ENCODE peak calls at places on chromosome 14, in nine cellular contexts. One of them, this sample, is unnamed.

GRCh38 chr14:44935155-44935554 is 26.6 kb downstream of the KLHL28 start:
- DNase-seq in Peyer's patch: no peak
- DNase-seq in psoas muscle: no peak
- DNase-seq in endothelial cell: no peak
- DNase-seq in colonic mucosa: no peak
- DNase-seq in endodermal cell: no peak
- DNase-seq in hepatocyte: no peak
- DNase-seq in CD8-positive, alpha-beta T cell: no peak
- DNase-seq in esophagus squamous epithelium: no peak
- DNase-seq in this sample: no peak

GRCh38 chr14:59688224-59689170 is 111.9 kb upstream of the CCDC175 start:
- DNase-seq in psoas muscle: no peak
- DNase-seq in CD8-positive, alpha-beta T cell: peak
- DNase-seq in esophagus squamous epithelium: no peak
- DNase-seq in Peyer's patch: no peak
- DNase-seq in colonic mucosa: peak
- DNase-seq in endodermal cell: peak
- DNase-seq in hepatocyte: peak
- DNase-seq in endothelial cell: peak
- DNase-seq in this sample: no peak

GRCh38 chr14:51868405-51868804 is 8.0 kb downstream of the GNG2 start:
- DNase-seq in hepatocyte: no peak
- DNase-seq in colonic mucosa: no peak
- DNase-seq in Peyer's patch: no peak
- DNase-seq in endothelial cell: no peak
- DNase-seq in psoas muscle: no peak
- DNase-seq in CD8-positive, alpha-beta T cell: no peak
- DNase-seq in endodermal cell: no peak
- DNase-seq in esophagus squamous epithelium: no peak
- DNase-seq in this sample: no peak

GRCh38 chr14:74886001-74886400 is 4.3 kb downstream of the DLST start:
- DNase-seq in Peyer's patch: no peak
- DNase-seq in endodermal cell: peak
- DNase-seq in esophagus squamous epithelium: no peak
- DNase-seq in CD8-positive, alpha-beta T cell: no peak
- DNase-seq in psoas muscle: no peak
- DNase-seq in colonic mucosa: no peak
- DNase-seq in hepatocyte: no peak
- DNase-seq in endothelial cell: no peak
- DNase-seq in this sample: no peak

GRCh38 chr14:93619176-93619793 is 169.0 kb downstream of the PRIMA1 start:
- DNase-seq in CD8-positive, alpha-beta T cell: no peak
- DNase-seq in colonic mucosa: peak
- DNase-seq in hepatocyte: peak
- DNase-seq in Peyer's patch: peak
- DNase-seq in endodermal cell: peak
- DNase-seq in endothelial cell: peak
- DNase-seq in esophagus squamous epithelium: no peak
- DNase-seq in psoas muscle: no peak
- DNase-seq in this sample: no peak

GRCh38 chr14:21227981-21228380 is 41.3 kb downstream of the HNRNPC start:
- DNase-seq in endodermal cell: no peak
- DNase-seq in hepatocyte: no peak
- DNase-seq in esophagus squamous epithelium: no peak
- DNase-seq in colonic mucosa: no peak
- DNase-seq in Peyer's patch: no peak
- DNase-seq in CD8-positive, alpha-beta T cell: no peak
- DNase-seq in endothelial cell: no peak
- DNase-seq in psoas muscle: no peak
- DNase-seq in this sample: no peak

GRCh38 chr14:30129795-30130194 is 202.1 kb upstream of the PRKD1 start:
- DNase-seq in endodermal cell: peak
- DNase-seq in psoas muscle: no peak
- DNase-seq in hepatocyte: no peak
- DNase-seq in CD8-positive, alpha-beta T cell: no peak
- DNase-seq in endothelial cell: no peak
- DNase-seq in Peyer's patch: no peak
- DNase-seq in esophagus squamous epithelium: no peak
- DNase-seq in colonic mucosa: no peak
- DNase-seq in this sample: no peak

GRCh38 chr14:82009076-82009475 is 475.4 kb upstream of the SEL1L start:
- DNase-seq in psoas muscle: no peak
- DNase-seq in colonic mucosa: no peak
- DNase-seq in esophagus squamous epithelium: no peak
- DNase-seq in endothelial cell: no peak
- DNase-seq in CD8-positive, alpha-beta T cell: no peak
- DNase-seq in hepatocyte: peak
- DNase-seq in Peyer's patch: no peak
- DNase-seq in endodermal cell: peak
- DNase-seq in this sample: no peak

GRCh38 chr14:52918486-52918885 is 32.4 kb downstream of the FERMT2 start:
- DNase-seq in endothelial cell: no peak
- DNase-seq in esophagus squamous epithelium: no peak
- DNase-seq in CD8-positive, alpha-beta T cell: no peak
- DNase-seq in colonic mucosa: no peak
- DNase-seq in endodermal cell: no peak
- DNase-seq in hepatocyte: no peak
- DNase-seq in Peyer's patch: no peak
- DNase-seq in psoas muscle: no peak
- DNase-seq in this sample: no peak

GRCh38 chr14:38158468-38158867 is 49.2 kb upstream of the SSTR1 start:
- DNase-seq in CD8-positive, alpha-beta T cell: no peak
- DNase-seq in Peyer's patch: no peak
- DNase-seq in endodermal cell: no peak
- DNase-seq in endothelial cell: no peak
- DNase-seq in hepatocyte: no peak
- DNase-seq in colonic mucosa: no peak
- DNase-seq in esophagus squamous epithelium: no peak
- DNase-seq in psoas muscle: no peak
- DNase-seq in this sample: no peak

GRCh38 chr14:47009615-47010014 is 358.0 kb upstream of the RPL10L start:
- DNase-seq in colonic mucosa: no peak
- DNase-seq in esophagus squamous epithelium: no peak
- DNase-seq in endodermal cell: no peak
- DNase-seq in endothelial cell: no peak
- DNase-seq in Peyer's patch: no peak
- DNase-seq in hepatocyte: no peak
- DNase-seq in CD8-positive, alpha-beta T cell: no peak
- DNase-seq in psoas muscle: no peak
- DNase-seq in this sample: no peak

DNA sequence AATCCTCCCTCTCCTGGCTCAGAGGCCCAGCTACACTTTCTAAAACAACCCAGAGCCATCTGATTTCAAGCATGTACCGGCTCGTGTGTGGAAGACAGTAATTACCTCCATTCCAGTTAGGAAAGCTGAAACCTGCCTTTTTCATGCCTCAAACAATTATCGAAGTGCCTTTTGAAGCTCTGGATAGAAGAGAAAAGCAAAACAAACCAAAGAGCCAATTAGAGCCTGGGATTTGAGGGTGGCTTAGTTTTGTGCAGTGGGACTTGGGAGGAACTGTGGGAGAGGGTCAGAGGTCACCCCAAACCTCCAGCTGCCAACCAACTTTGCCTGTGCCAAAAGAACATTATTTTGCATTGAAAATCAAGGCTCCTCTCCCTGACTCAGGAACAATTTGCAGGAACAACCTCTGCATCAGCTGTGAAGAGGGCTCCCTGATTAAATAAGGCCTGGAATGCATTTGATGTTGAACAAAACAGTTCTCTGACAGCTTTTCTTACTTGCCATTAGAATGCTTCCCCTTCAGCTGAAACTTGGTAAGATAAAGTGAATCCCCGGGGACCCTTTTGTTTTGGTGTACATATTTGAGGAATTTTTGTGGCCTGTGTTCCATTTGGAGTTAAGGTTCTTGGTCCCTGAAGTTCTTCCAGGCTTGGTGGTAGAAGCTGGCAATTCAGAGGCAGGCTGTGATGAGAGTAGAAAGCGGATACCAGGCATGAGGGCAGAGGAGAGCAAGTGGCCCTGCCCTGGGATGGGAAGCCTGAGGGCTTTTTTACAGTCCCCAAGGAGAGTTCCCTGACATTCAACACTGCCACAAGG is 270.1 kb downstream of the ZFP36L1 start:
- DNase-seq in esophagus squamous epithelium: no peak
- DNase-seq in endothelial cell: no peak
- DNase-seq in colonic mucosa: no peak
- DNase-seq in Peyer's patch: no peak
- DNase-seq in CD8-positive, alpha-beta T cell: no peak
- DNase-seq in endodermal cell: no peak
- DNase-seq in hepatocyte: no peak
- DNase-seq in psoas muscle: no peak
- DNase-seq in this sample: no peak
- TF ChIP-seq CTCF in esophagus squamous epithelium: no peak
- TF ChIP-seq CTCF in endothelial cell: no peak
- TF ChIP-seq CTCF in colonic mucosa: no peak
- TF ChIP-seq CTCF in Peyer's patch: no peak
- TF ChIP-seq CTCF in CD8-positive, alpha-beta T cell: no peak
- TF ChIP-seq CTCF in endodermal cell: peak
- TF ChIP-seq CTCF in hepatocyte: no peak
- TF ChIP-seq CTCF in psoas muscle: no peak
- TF ChIP-seq CTCF in this sample: no peak

DNA sequence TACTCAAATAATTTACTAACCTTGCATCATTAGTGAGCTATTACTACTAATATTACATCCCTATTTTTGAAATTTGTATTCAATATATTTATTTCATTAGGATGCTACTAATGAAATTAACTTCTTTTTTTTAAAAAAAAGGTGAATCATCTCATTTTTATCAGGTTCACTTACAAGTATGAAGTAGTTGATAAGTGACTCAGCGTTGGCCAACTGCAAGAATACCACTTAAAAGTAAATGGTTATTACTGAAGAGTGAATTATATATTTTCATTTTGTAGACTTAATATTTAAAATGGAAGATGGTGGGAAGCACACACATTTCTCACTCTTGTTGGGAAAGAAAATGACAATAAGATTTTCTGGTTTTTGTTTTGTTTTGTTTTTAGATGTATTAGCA is 19.6 kb downstream of the OR4N2 start:
- DNase-seq in endothelial cell: no peak
- DNase-seq in psoas muscle: no peak
- DNase-seq in colonic mucosa: no peak
- DNase-seq in Peyer's patch: no peak
- DNase-seq in hepatocyte: no peak
- DNase-seq in CD8-positive, alpha-beta T cell: no peak
- DNase-seq in endodermal cell: no peak
- DNase-seq in esophagus squamous epithelium: no peak
- DNase-seq in this sample: no peak
- TF ChIP-seq CTCF in endothelial cell: no peak
- TF ChIP-seq CTCF in psoas muscle: no peak
- TF ChIP-seq CTCF in colonic mucosa: no peak
- TF ChIP-seq CTCF in Peyer's patch: no peak
- TF ChIP-seq CTCF in hepatocyte: no peak
- TF ChIP-seq CTCF in CD8-positive, alpha-beta T cell: no peak
- TF ChIP-seq CTCF in endodermal cell: no peak
- TF ChIP-seq CTCF in esophagus squamous epithelium: no peak
- TF ChIP-seq CTCF in this sample: no peak

GRCh38 chr14:105974902-105975301 is 448.5 kb downstream of the TMEM121 start:
- DNase-seq in colonic mucosa: no peak
- DNase-seq in CD8-positive, alpha-beta T cell: peak
- DNase-seq in hepatocyte: no peak
- DNase-seq in endodermal cell: no peak
- DNase-seq in esophagus squamous epithelium: no peak
- DNase-seq in endothelial cell: no peak
- DNase-seq in psoas muscle: no peak
- DNase-seq in Peyer's patch: peak
- DNase-seq in this sample: no peak
- TF ChIP-seq CTCF in colonic mucosa: no peak
- TF ChIP-seq CTCF in CD8-positive, alpha-beta T cell: peak
- TF ChIP-seq CTCF in hepatocyte: no peak
- TF ChIP-seq CTCF in endodermal cell: no peak
- TF ChIP-seq CTCF in esophagus squamous epithelium: peak
- TF ChIP-seq CTCF in endothelial cell: no peak
- TF ChIP-seq CTCF in psoas muscle: no peak
- TF ChIP-seq CTCF in Peyer's patch: peak
- TF ChIP-seq CTCF in this sample: no peak

GRCh38 chr14:95876769-95877490 is at the start of gene TUNAR:
- DNase-seq in endodermal cell: peak
- DNase-seq in psoas muscle: no peak
- DNase-seq in hepatocyte: no peak
- DNase-seq in colonic mucosa: no peak
- DNase-seq in Peyer's patch: no peak
- DNase-seq in endothelial cell: peak
- DNase-seq in CD8-positive, alpha-beta T cell: no peak
- DNase-seq in esophagus squamous epithelium: no peak
- DNase-seq in this sample: no peak

GRCh38 chr14:95871531-95871930 is 5.1 kb upstream of the TUNAR start:
- DNase-seq in endodermal cell: no peak
- DNase-seq in psoas muscle: no peak
- DNase-seq in Peyer's patch: no peak
- DNase-seq in esophagus squamous epithelium: no peak
- DNase-seq in CD8-positive, alpha-beta T cell: no peak
- DNase-seq in endothelial cell: no peak
- DNase-seq in colonic mucosa: no peak
- DNase-seq in hepatocyte: no peak
- DNase-seq in this sample: no peak

GRCh38 chr14:95877633-95878032 is 1.0 kb downstream of the TUNAR start:
- DNase-seq in hepatocyte: no peak
- DNase-seq in esophagus squamous epithelium: no peak
- DNase-seq in psoas muscle: no peak
- DNase-seq in CD8-positive, alpha-beta T cell: no peak
- DNase-seq in endothelial cell: no peak
- DNase-seq in endodermal cell: no peak
- DNase-seq in colonic mucosa: no peak
- DNase-seq in Peyer's patch: no peak
- DNase-seq in this sample: no peak

GRCh38 chr14:95872777-95873176 is 3.9 kb upstream of the TUNAR start:
- DNase-seq in Peyer's patch: no peak
- DNase-seq in psoas muscle: no peak
- DNase-seq in CD8-positive, alpha-beta T cell: no peak
- DNase-seq in endothelial cell: no peak
- DNase-seq in esophagus squamous epithelium: no peak
- DNase-seq in hepatocyte: no peak
- DNase-seq in endodermal cell: no peak
- DNase-seq in colonic mucosa: no peak
- DNase-seq in this sample: no peak

DNA sequence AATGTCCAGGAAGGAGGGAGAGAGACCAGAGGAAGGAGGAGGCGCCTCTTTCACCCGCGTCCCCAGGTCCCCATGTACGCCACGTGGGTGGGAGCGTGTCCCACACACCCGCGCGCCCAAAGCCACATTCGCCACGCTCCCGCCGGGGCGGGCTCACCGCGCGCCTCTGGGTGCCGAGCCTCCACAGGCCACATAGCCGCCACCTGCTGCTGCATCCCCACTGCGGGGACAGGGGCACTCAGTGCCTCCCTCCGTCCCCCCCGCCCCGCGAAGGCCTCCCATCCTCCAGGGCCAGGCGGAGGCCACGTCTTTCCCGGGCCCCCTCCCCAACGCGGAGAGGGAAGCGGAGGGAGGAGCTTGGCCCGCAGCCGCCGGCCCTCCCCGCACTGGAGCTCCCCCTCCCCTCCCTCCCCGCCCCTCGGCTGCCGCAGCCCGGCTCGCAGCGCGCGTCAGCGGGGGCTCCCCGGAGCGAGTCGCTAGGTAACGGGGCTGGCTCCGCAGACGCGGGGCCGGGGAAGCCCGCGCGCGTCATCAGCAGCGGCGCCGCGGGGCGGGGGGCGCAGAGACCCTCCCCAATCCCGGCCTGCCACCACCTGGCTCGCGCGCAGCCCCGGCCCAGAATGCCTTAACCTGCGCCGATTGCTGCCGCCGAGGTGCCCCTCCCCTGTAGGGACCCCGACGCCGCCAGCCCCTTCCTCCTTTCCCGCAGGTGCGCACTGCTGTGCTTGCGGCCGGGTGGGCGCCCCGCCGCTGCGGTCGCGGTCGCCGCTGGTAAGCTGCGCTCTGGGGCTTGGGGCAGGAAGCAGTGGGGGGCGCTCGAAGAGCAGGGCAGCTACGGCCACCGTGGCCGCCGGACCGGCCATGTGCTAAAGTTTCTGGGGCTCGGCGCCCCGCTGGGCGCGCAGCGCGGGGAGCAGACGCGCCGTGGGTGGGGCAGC is 532 bp upstream of the TUNAR start:
- DNase-seq in CD8-positive, alpha-beta T cell: no peak
- DNase-seq in hepatocyte: no peak
- DNase-seq in psoas muscle: no peak
- DNase-seq in colonic mucosa: no peak
- DNase-seq in endodermal cell: peak
- DNase-seq in esophagus squamous epithelium: no peak
- DNase-seq in endothelial cell: peak
- DNase-seq in Peyer's patch: no peak
- DNase-seq in this sample: peak
- TF ChIP-seq CTCF in CD8-positive, alpha-beta T cell: no peak
- TF ChIP-seq CTCF in hepatocyte: no peak
- TF ChIP-seq CTCF in psoas muscle: no peak
- TF ChIP-seq CTCF in colonic mucosa: no peak
- TF ChIP-seq CTCF in endodermal cell: peak
- TF ChIP-seq CTCF in esophagus squamous epithelium: no peak
- TF ChIP-seq CTCF in endothelial cell: no peak
- TF ChIP-seq CTCF in Peyer's patch: no peak
- TF ChIP-seq CTCF in this sample: no peak

This sample was measured in activated B cell treated with CpG ODN at 0.5 μM for 24 hours.